ENCODE peak calls at places on chromosomes 4 and X, in six cellular contexts. R is endothelial cell of umbilical vein, Y is A549, U is K562, I is GM12878, K is HepG2. A is an unnamed sample.

GRCh38 chr4:152981842-152982241 is 45.7 kb downstream of the FHDC1 start:
- DNase-seq in Y (no peak), I (no peak), R (no peak), K (no peak), U (no peak), A (no peak)

GRCh38 chrX:54785901-54786300 is 12.2 kb downstream of the ITIH6 start:
- DNase-seq in U (peak), Y (no peak), R (no peak), I (no peak), K (peak), A (peak)

GRCh38 chr4:169952236-169953088 is 73.7 kb downstream of the MFAP3L start:
- DNase-seq in U (no peak), K (no peak), R (no peak), I (peak), Y (no peak), A (peak)

GRCh38 chrX:153374426-153374825 is 26.7 kb downstream of the PNMA6E start:
- DNase-seq in K (no peak), I (no peak), U (peak), Y (no peak), R (no peak), A (no peak)

GRCh38 chr4:48901196-48901595 is 5.4 kb downstream of the OCIAD2 start:
- DNase-seq in I (no peak), U (no peak), K (no peak), Y (no peak), R (no peak), A (no peak)

GRCh38 chr4:184287697-184288255 is 70.1 kb upstream of the ENPP6 start:
- DNase-seq in K (peak), I (no peak), Y (no peak), U (no peak), R (peak), A (no peak)

GRCh38 chrX:126723881-126724280 is 95.6 kb upstream of the PRR32 start:
- DNase-seq in K (no peak), R (no peak), U (no peak), Y (no peak), I (no peak), A (no peak)

GRCh38 chrX:41875142-41875541 is 48.2 kb downstream of the CASK start:
- DNase-seq in R (no peak), Y (no peak), U (no peak), K (no peak), I (no peak), A (no peak)

GRCh38 chr4:29278580-29278979 is 1441.6 kb upstream of the PCDH7 start:
- DNase-seq in Y (no peak), K (no peak), R (peak), I (no peak), U (no peak), A (no peak)

GRCh38 chr4:119124314-119124713 is 11.3 kb upstream of the MYOZ2 start:
- DNase-seq in R (peak), I (no peak), U (no peak), K (no peak), Y (no peak), A (peak)
- TF ChIP-seq MYC in R (no peak), I (no peak), U (no peak), K (no peak), Y (no peak), A (no peak)

GRCh38 chrX:98065151-98065550 is 1181.4 kb downstream of the RPA4 start:
- DNase-seq in Y (no peak), R (no peak), K (no peak), I (no peak), U (no peak), A (no peak)
- TF ChIP-seq MYC in Y (no peak), R (no peak), K (no peak), I (no peak), U (no peak), A (no peak)

GRCh38 chr4:83138979-83139378 is 24.4 kb upstream of the PLAC8 start:
- DNase-seq in R (no peak), I (no peak), U (no peak), Y (no peak), K (no peak), A (no peak)
- TF ChIP-seq MYC in R (no peak), I (no peak), U (no peak), Y (no peak), K (no peak), A (no peak)

GRCh38 chr4:76374744-76375143 is 46.2 kb downstream of the CCDC158 start:
- DNase-seq in R (peak), U (no peak), I (no peak), Y (no peak), K (no peak), A (peak)
- TF ChIP-seq MYC in R (no peak), U (no peak), I (no peak), Y (no peak), K (no peak), A (no peak)

GRCh38 chr4:41880022-41880837 is 55.0 kb upstream of the TMEM33 start:
- DNase-seq in Y (no peak), K (no peak), R (no peak), I (no peak), U (no peak), A (no peak)
- TF ChIP-seq MYC in Y (no peak), K (no peak), R (no peak), I (no peak), U (no peak), A (no peak)

A was measured in NB4.